ENCODE peak calls at places on chromosomes 11 and 22, in six cellular contexts. V is GM12878, I is HepG2, O is K562, B is H1, A is SK-N-SH. J is an unnamed sample.

GRCh38 chr11:1156506-1157340 is 1.0 kb upstream of the MUC5AC start:
- DNase-seq in V (no peak), I (no peak), O (no peak), B (no peak), A (no peak), J (no peak)

GRCh38 chr11:776459-777287 is 614 bp downstream of the GATD1 start:
- DNase-seq in V (no peak), I (no peak), O (peak), B (no peak), A (peak), J (peak)

GRCh38 chr11:124892750-124893454 is 4.8 kb downstream of the ROBO4 start:
- DNase-seq in V (no peak), I (no peak), O (no peak), B (no peak), A (peak), J (peak)

GRCh38 chr22:47168900-47169800 is 406.7 kb downstream of the TBC1D22A start:
- DNase-seq in V (no peak), I (peak), O (peak), B (peak), A (peak), J (peak)

GRCh38 chr22:41596776-41597634 is 7.4 kb upstream of the PMM1 start:
- DNase-seq in V (no peak), I (peak), O (peak), B (peak), A (peak), J (peak)

GRCh38 chr22:44497218-44497903 is 672 bp downstream of the RTL6 start:
- DNase-seq in V (no peak), I (no peak), O (peak), B (no peak), A (peak), J (no peak)

GRCh38 chr22:25166266-25167056 is 33.2 kb upstream of the CRYBB3 start:
- DNase-seq in V (no peak), I (no peak), O (no peak), B (no peak), A (no peak), J (no peak)

GRCh38 chr22:38474003-38474607 is 6.2 kb downstream of the KDELR3 start:
- DNase-seq in V (no peak), I (no peak), O (no peak), B (no peak), A (no peak), J (no peak)

GRCh38 chr22:20174785-20175596 is 24.1 kb upstream of the CCDC188 start:
- DNase-seq in V (no peak), I (no peak), O (peak), B (no peak), A (no peak), J (no peak)

GRCh38 chr11:130050272-130050671 is 19.4 kb upstream of the APLP2 start:
- DNase-seq in V (no peak), I (no peak), O (no peak), B (no peak), A (no peak), J (no peak)

GRCh38 chr22:43631846-43632245 is 180.3 kb downstream of the EFCAB6 start:
- DNase-seq in V (no peak), I (no peak), O (no peak), B (no peak), A (no peak), J (no peak)

GRCh38 chr22:17772963-17773605 is 1.2 kb downstream of the BID start:
- DNase-seq in V (no peak), I (no peak), O (peak), B (no peak), A (no peak), J (no peak)

GRCh38 chr11:122723106-122723505 is 67.6 kb downstream of the UBASH3B start:
- DNase-seq in V (no peak), I (no peak), O (no peak), B (no peak), A (no peak), J (no peak)

GRCh38 chr11:60477035-60477445 is 15.5 kb upstream of the MS4A12 start:
- DNase-seq in V (no peak), I (no peak), O (no peak), B (no peak), A (no peak), J (no peak)

GRCh38 chr11:67082071-67082791 is 25.6 kb downstream of the RHOD start:
- DNase-seq in V (no peak), I (no peak), O (peak), B (no peak), A (peak), J (no peak)

GRCh38 chr11:57370251-57370650 is 10.7 kb downstream of the PRG3 start:
- DNase-seq in V (no peak), I (no peak), O (no peak), B (no peak), A (no peak), J (no peak)

GRCh38 chr22:21972293-21972779 is 10.3 kb downstream of the TOP3B start:
- DNase-seq in V (no peak), I (peak), O (peak), B (no peak), A (peak), J (peak)

GRCh38 chr11:44243633-44244343 is 66.2 kb downstream of the ALX4 start:
- DNase-seq in V (no peak), I (peak), O (peak), B (peak), A (no peak), J (no peak)

GRCh38 chr11:120336641-120337132 is 474 bp downstream of the ARHGEF12 start:
- DNase-seq in V (no peak), I (no peak), O (peak), B (no peak), A (no peak), J (no peak)

GRCh38 chr11:7636350-7636749 is 37.0 kb downstream of the CYB5R2 start:
- DNase-seq in V (no peak), I (no peak), O (no peak), B (no peak), A (no peak), J (no peak)

GRCh38 chr22:50112151-50113118 is 22.6 kb downstream of the MOV10L1 start:
- DNase-seq in V (no peak), I (no peak), O (no peak), B (no peak), A (no peak), J (peak)

GRCh38 chr22:38782402-38783094 is 11.4 kb downstream of the DNAL4 start:
- DNase-seq in V (no peak), I (no peak), O (peak), B (no peak), A (no peak), J (peak)

GRCh38 chr11:72776844-72777754 is 16.7 kb downstream of the STARD10 start:
- DNase-seq in V (no peak), I (no peak), O (peak), B (no peak), A (no peak), J (no peak)

GRCh38 chr11:118306556-118306955 is 2.0 kb downstream of the CD3E start:
- DNase-seq in V (no peak), I (no peak), O (no peak), B (no peak), A (no peak), J (no peak)

GRCh38 chr11:46906596-46906995 is 11.8 kb downstream of the LRP4 start:
- DNase-seq in V (no peak), I (no peak), O (peak), B (peak), A (no peak), J (no peak)

GRCh38 chr11:65064847-65065240 is 6.5 kb upstream of the NAALADL1 start:
- DNase-seq in V (no peak), I (no peak), O (no peak), B (no peak), A (no peak), J (no peak)

GRCh38 chr11:67320691-67321090 is 17.4 kb downstream of the SSH3 start:
- DNase-seq in V (no peak), I (no peak), O (no peak), B (no peak), A (no peak), J (no peak)

GRCh38 chr22:35915477-35916013 is 113.1 kb downstream of the RBFOX2 start:
- DNase-seq in V (no peak), I (no peak), O (no peak), B (no peak), A (no peak), J (no peak)

GRCh38 chr11:73295259-73295995 is 12.6 kb upstream of the ARHGEF17 start:
- DNase-seq in V (peak), I (peak), O (peak), B (no peak), A (peak), J (peak)

GRCh38 chr22:23522642-23523251 is 57.3 kb downstream of the IGLL1 start:
- DNase-seq in V (no peak), I (peak), O (peak), B (no peak), A (peak), J (no peak)

GRCh38 chr11:64752106-64752970 is 7.4 kb downstream of the PYGM start:
- DNase-seq in V (no peak), I (no peak), O (no peak), B (no peak), A (no peak), J (no peak)

GRCh38 chr11:19728436-19728835 is 15.8 kb downstream of the NAV2 start:
- DNase-seq in V (no peak), I (no peak), O (no peak), B (no peak), A (no peak), J (no peak)

DNA sequence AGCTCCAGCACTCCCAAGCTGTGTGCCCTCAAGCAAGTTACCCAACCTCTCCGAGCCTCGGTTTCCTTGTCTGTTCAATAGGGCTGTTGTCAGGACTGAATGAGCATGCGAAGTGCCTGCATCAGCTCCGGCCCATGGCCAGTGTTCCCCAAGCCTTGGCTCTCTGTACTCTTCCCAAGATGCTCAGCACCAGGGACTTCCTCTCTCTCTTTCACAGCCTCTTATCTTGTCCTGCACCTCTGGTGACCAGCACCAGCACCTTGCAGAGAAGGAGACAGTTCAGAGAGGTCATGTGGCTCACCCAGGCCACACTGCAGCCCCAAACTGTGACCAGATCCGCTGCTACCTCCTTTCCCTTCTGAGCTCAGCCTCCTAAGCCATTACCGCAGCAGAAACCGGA is 120.3 kb upstream of the ANO1 start:
- DNase-seq in V (no peak), I (no peak), O (peak), B (no peak), A (no peak), J (no peak)
- TF ChIP-seq GABPA in V (no peak), I (no peak), O (no peak), B (no peak), A (no peak), J (no peak)

DNA sequence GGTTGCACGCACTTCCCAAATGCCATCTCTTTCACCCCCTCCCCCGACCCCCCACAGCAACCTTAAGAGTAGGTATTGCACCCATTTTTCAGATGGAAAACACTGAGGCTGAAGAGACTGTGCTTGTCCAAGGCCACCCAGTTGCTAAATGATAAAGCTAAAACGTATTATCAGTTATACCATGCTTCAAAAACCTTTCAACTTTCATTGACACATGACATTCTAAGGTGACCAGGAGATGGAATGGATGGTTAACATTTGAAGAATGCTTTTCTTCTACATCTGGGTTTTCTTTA is 4.0 kb downstream of the TIMP3 start:
- DNase-seq in V (no peak), I (no peak), O (no peak), B (no peak), A (no peak), J (no peak)
- H3K4me3 ChIP-seq in V (no peak), I (no peak), O (no peak), B (no peak), A (no peak), J (no peak)

GRCh38 chr11:5096011-5096410 is 26.6 kb downstream of the OR52E1 start:
- DNase-seq in V (no peak), I (no peak), O (no peak), B (no peak), A (no peak), J (no peak)

GRCh38 chr11:5092821-5093585 is 23.6 kb downstream of the OR52E1 start:
- DNase-seq in V (no peak), I (no peak), O (no peak), B (no peak), A (no peak), J (no peak)

DNA sequence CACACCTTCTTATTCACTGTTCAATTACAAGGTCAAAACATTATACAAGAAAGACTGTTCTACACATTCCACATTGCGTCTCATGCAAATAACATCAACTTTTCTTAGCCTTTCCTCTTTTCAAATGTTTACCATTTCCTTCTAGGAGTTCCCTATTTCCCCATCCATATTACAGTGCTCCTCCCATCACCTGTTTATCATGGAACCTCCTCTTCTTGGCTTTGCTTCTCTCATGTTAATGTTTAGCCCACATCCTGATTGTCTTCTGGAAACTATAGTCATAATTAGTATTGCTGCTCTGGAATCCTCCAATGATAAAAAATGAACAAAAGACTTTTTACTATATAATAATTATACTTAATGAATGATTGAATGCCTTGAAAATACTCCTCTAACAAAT is 21.3 kb downstream of the OR52E1 start:
- DNase-seq in V (no peak), I (no peak), O (no peak), B (no peak), A (no peak), J (no peak)
- TF ChIP-seq CTCF in V (no peak), I (no peak), O (no peak), B (no peak), A (no peak), J (no peak)

GRCh38 chr22:28629420-28630184 is 50.0 kb downstream of the TTC28 start:
- DNase-seq in V (no peak), I (peak), O (peak), B (no peak), A (no peak), J (no peak)
- TF ChIP-seq GABPA in V (no peak), I (no peak), O (no peak), B (no peak), A (no peak), J (no peak)